ENCODE peak calls at places on chromosomes 6 and 20, in six cellular contexts. C, H, E, Q, V and W are unnamed samples.

GRCh38 chr6:38259736-38260135 is 380.0 kb downstream of the BTBD9 start:
- DNase-seq in C (no peak), H (no peak), E (no peak), Q (no peak), V (no peak), W (no peak)

GRCh38 chr20:54102543-54102942 is 32.1 kb upstream of the BCAS1 start:
- DNase-seq in C (no peak), H (no peak), E (no peak), Q (no peak), V (no peak), W (no peak)

GRCh38 chr6:117072134-117072533 is 193.2 kb upstream of the VGLL2 start:
- DNase-seq in C (peak), H (no peak), E (peak), Q (no peak), V (no peak), W (no peak)

GRCh38 chr20:38032585-38033329 is 499 bp downstream of the TTI1 start:
- DNase-seq in C (no peak), H (no peak), E (no peak), Q (no peak), V (no peak), W (no peak)

GRCh38 chr20:58841539-58842264 is 9.0 kb downstream of the GNAS-AS1 start:
- DNase-seq in C (no peak), H (no peak), E (no peak), Q (no peak), V (no peak), W (no peak)

GRCh38 chr20:44720617-44720993 is 5.4 kb downstream of the CCN5 start:
- DNase-seq in C (peak), H (no peak), E (no peak), Q (no peak), V (no peak), W (no peak)

GRCh38 chr6:87589693-87590416 is at the start of the genes ORC3 and RARS2:
- DNase-seq in C (peak), H (peak), E (peak), Q (peak), V (peak), W (peak)

GRCh38 chr6:41935685-41936072 is 5.9 kb downstream of the CCND3 start:
- DNase-seq in C (no peak), H (no peak), E (no peak), Q (no peak), V (no peak), W (no peak)

GRCh38 chr20:36768768-36769430 is 4.7 kb downstream of the DSN1 start:
- DNase-seq in C (no peak), H (no peak), E (no peak), Q (peak), V (no peak), W (no peak)

GRCh38 chr6:169070506-169071176 is 183.0 kb downstream of the THBS2 start:
- DNase-seq in C (no peak), H (peak), E (peak), Q (peak), V (no peak), W (peak)

GRCh38 chr6:33692760-33693158 is 18.7 kb downstream of the UQCC2 start:
- DNase-seq in C (no peak), H (no peak), E (peak), Q (no peak), V (peak), W (no peak)

GRCh38 chr6:143536866-143537691 is 25.6 kb upstream of the FUCA2 start:
- DNase-seq in C (peak), H (peak), E (peak), Q (no peak), V (peak), W (peak)

GRCh38 chr20:15248618-15249395 is 911.4 kb upstream of the FLRT3 start:
- DNase-seq in C (no peak), H (no peak), E (no peak), Q (no peak), V (no peak), W (no peak)

GRCh38 chr20:8527998-8528397 is 395.9 kb downstream of the PLCB1 start:
- DNase-seq in C (peak), H (no peak), E (no peak), Q (no peak), V (no peak), W (no peak)

GRCh38 chr20:37397076-37397953 is 51.4 kb downstream of the SRC start:
- DNase-seq in C (peak), H (no peak), E (no peak), Q (no peak), V (no peak), W (no peak)

GRCh38 chr6:157596886-157597285 is 215.9 kb downstream of the ZDHHC14 start:
- DNase-seq in C (no peak), H (no peak), E (no peak), Q (no peak), V (no peak), W (no peak)

GRCh38 chr6:108002365-108003221 is 44.6 kb upstream of the SEC63 start:
- DNase-seq in C (peak), H (peak), E (no peak), Q (no peak), V (no peak), W (no peak)

GRCh38 chr6:36997811-36998722 is 7.4 kb upstream of the FGD2 start:
- DNase-seq in C (peak), H (no peak), E (peak), Q (no peak), V (no peak), W (peak)

GRCh38 chr20:23257848-23258746 is 92.5 kb upstream of the NXT1 start:
- DNase-seq in C (no peak), H (no peak), E (no peak), Q (peak), V (no peak), W (no peak)

GRCh38 chr6:156617376-156617775 is 159.8 kb upstream of the ARID1B start:
- DNase-seq in C (peak), H (peak), E (no peak), Q (no peak), V (no peak), W (no peak)

GRCh38 chr6:83439201-83439600 is 8.3 kb upstream of the ME1 start:
- DNase-seq in C (no peak), H (no peak), E (no peak), Q (no peak), V (no peak), W (no peak)

GRCh38 chr6:34531580-34532201 is 24.4 kb downstream of the SPDEF start:
- DNase-seq in C (no peak), H (no peak), E (peak), Q (no peak), V (no peak), W (peak)

GRCh38 chr20:6485376-6485775 is 282.1 kb upstream of the BMP2 start:
- DNase-seq in C (peak), H (no peak), E (no peak), Q (no peak), V (no peak), W (no peak)

GRCh38 chr6:37882724-37883413 is 63.3 kb downstream of the ZFAND3 start:
- DNase-seq in C (no peak), H (no peak), E (no peak), Q (peak), V (no peak), W (no peak)

GRCh38 chr6:5529733-5530132 is 268.4 kb downstream of the FARS2 start:
- DNase-seq in C (peak), H (no peak), E (no peak), Q (peak), V (no peak), W (no peak)

GRCh38 chr6:169288591-169288990 is 34.9 kb upstream of the THBS2 start:
- DNase-seq in C (no peak), H (no peak), E (peak), Q (peak), V (no peak), W (peak)

GRCh38 chr6:27505209-27506027 is 32.5 kb upstream of the ZNF184 start:
- DNase-seq in C (peak), H (peak), E (no peak), Q (no peak), V (peak), W (peak)

GRCh38 chr6:163092846-163093245 is 321.7 kb upstream of the QKI start:
- DNase-seq in C (no peak), H (no peak), E (no peak), Q (no peak), V (no peak), W (no peak)

GRCh38 chr20:21523398-21523868 is 9.6 kb upstream of the NKX2-2 start:
- DNase-seq in C (peak), H (no peak), E (no peak), Q (no peak), V (no peak), W (no peak)

GRCh38 chr6:169963581-169964297 is 212.3 kb downstream of the ERMARD start:
- DNase-seq in C (no peak), H (no peak), E (no peak), Q (no peak), V (no peak), W (peak)

GRCh38 chr6:169723200-169723909 is 945 bp downstream of the PHF10 start:
- DNase-seq in C (peak), H (peak), E (peak), Q (no peak), V (peak), W (peak)